ENCODE peak calls at places on chromosomes 7 and 10, in six cellular contexts. One of them, this sample, is unnamed.
A peak's percentile ranks its signal among the peaks of the same experiment; 100 is the strongest.

GRCh38 chr10:74728225-74728624 is 98.2 kb upstream of the KAT6B start:
- DNase-seq in adrenal gland: no peak
- DNase-seq in uterus: no peak
- DNase-seq in IMR-90: no peak
- DNase-seq in transverse colon: no peak
- DNase-seq in suprapubic skin: no peak
- DNase-seq in this sample: no peak

GRCh38 chr7:85508642-85509429 is 322.0 kb upstream of the SEMA3D start:
- DNase-seq in adrenal gland: no peak
- DNase-seq in uterus: no peak
- DNase-seq in IMR-90: peak; percentile 95
- DNase-seq in transverse colon: no peak
- DNase-seq in suprapubic skin: no peak
- DNase-seq in this sample: no peak

GRCh38 chr7:70944516-70944915 is 187.4 kb upstream of the GALNT17 start:
- DNase-seq in adrenal gland: no peak
- DNase-seq in uterus: no peak
- DNase-seq in IMR-90: no peak
- DNase-seq in transverse colon: no peak
- DNase-seq in suprapubic skin: no peak
- DNase-seq in this sample: peak; percentile 62

GRCh38 chr7:106591146-106591545 is 69.8 kb downstream of the CCDC71L start:
- DNase-seq in adrenal gland: no peak
- DNase-seq in uterus: no peak
- DNase-seq in IMR-90: no peak
- DNase-seq in transverse colon: no peak
- DNase-seq in suprapubic skin: no peak
- DNase-seq in this sample: no peak

GRCh38 chr7:100726998-100727761 is 6.2 kb upstream of the ZAN start:
- DNase-seq in adrenal gland: no peak
- DNase-seq in uterus: peak; percentile 48
- DNase-seq in IMR-90: peak; percentile 61
- DNase-seq in transverse colon: no peak
- DNase-seq in suprapubic skin: no peak
- DNase-seq in this sample: no peak

GRCh38 chr10:77965294-77965693 is 38.7 kb upstream of the DLG5 start:
- DNase-seq in adrenal gland: no peak
- DNase-seq in uterus: no peak
- DNase-seq in IMR-90: peak; percentile 91
- DNase-seq in transverse colon: no peak
- DNase-seq in suprapubic skin: no peak
- DNase-seq in this sample: no peak

GRCh38 chr10:122222638-122223037 is 48.5 kb upstream of the BTBD16 start:
- DNase-seq in adrenal gland: no peak
- DNase-seq in uterus: no peak
- DNase-seq in IMR-90: no peak
- DNase-seq in transverse colon: no peak
- DNase-seq in suprapubic skin: no peak
- DNase-seq in this sample: no peak

GRCh38 chr7:12684733-12685132 is 2.7 kb upstream of the ARL4A start:
- DNase-seq in adrenal gland: no peak
- DNase-seq in uterus: no peak
- DNase-seq in IMR-90: no peak
- DNase-seq in transverse colon: no peak
- DNase-seq in suprapubic skin: no peak
- DNase-seq in this sample: no peak

GRCh38 chr10:15473401-15473777 is 102.3 kb upstream of the FAM171A1 start:
- DNase-seq in adrenal gland: no peak
- DNase-seq in uterus: no peak
- DNase-seq in IMR-90: no peak
- DNase-seq in transverse colon: no peak
- DNase-seq in suprapubic skin: no peak
- DNase-seq in this sample: no peak

GRCh38 chr10:14378387-14378960 is 47.8 kb upstream of the FRMD4A start:
- DNase-seq in adrenal gland: no peak
- DNase-seq in uterus: no peak
- DNase-seq in IMR-90: no peak
- DNase-seq in transverse colon: no peak
- DNase-seq in suprapubic skin: no peak
- DNase-seq in this sample: no peak

GRCh38 chr10:31836569-31837406 is 91.8 kb downstream of the ARHGAP12 start:
- DNase-seq in adrenal gland: peak; percentile 65
- DNase-seq in uterus: no peak
- DNase-seq in IMR-90: peak; percentile 48
- DNase-seq in transverse colon: no peak
- DNase-seq in suprapubic skin: no peak
- DNase-seq in this sample: no peak

GRCh38 chr7:2508327-2509231 is 11.0 kb upstream of the LFNG start:
- DNase-seq in adrenal gland: peak; percentile 75
- DNase-seq in uterus: peak; percentile 67
- DNase-seq in IMR-90: peak; percentile 32
- DNase-seq in transverse colon: peak; percentile 71
- DNase-seq in suprapubic skin: peak; percentile 93
- DNase-seq in this sample: peak; percentile 95

GRCh38 chr7:28747854-28748253 is 210.3 kb downstream of the TRIL start:
- DNase-seq in adrenal gland: no peak
- DNase-seq in uterus: no peak
- DNase-seq in IMR-90: no peak
- DNase-seq in transverse colon: no peak
- DNase-seq in suprapubic skin: no peak
- DNase-seq in this sample: no peak

GRCh38 chr10:8365935-8366911 is 311.7 kb downstream of the GATA3 start:
- DNase-seq in adrenal gland: no peak
- DNase-seq in uterus: no peak
- DNase-seq in IMR-90: peak; percentile 81
- DNase-seq in transverse colon: no peak
- DNase-seq in suprapubic skin: no peak
- DNase-seq in this sample: no peak

GRCh38 chr10:13707156-13707881 is 120.6 kb downstream of the PRPF18 start:
- DNase-seq in adrenal gland: peak; percentile 86
- DNase-seq in uterus: peak; percentile 80
- DNase-seq in IMR-90: peak; percentile 95
- DNase-seq in transverse colon: peak; percentile 75
- DNase-seq in suprapubic skin: no peak
- DNase-seq in this sample: peak; percentile 93

GRCh38 chr10:90865400-90865799 is 6.4 kb upstream of the RPP30 start:
- DNase-seq in adrenal gland: no peak
- DNase-seq in uterus: no peak
- DNase-seq in IMR-90: peak; percentile 36
- DNase-seq in transverse colon: no peak
- DNase-seq in suprapubic skin: no peak
- DNase-seq in this sample: no peak

GRCh38 chr10:30581779-30582380 is 47.7 kb downstream of the LYZL2 start:
- DNase-seq in adrenal gland: peak; percentile 64
- DNase-seq in uterus: no peak
- DNase-seq in IMR-90: peak; percentile 54
- DNase-seq in transverse colon: peak; percentile 19
- DNase-seq in suprapubic skin: no peak
- DNase-seq in this sample: no peak

GRCh38 chr10:30587522-30588031 is 42.0 kb downstream of the LYZL2 start:
- DNase-seq in adrenal gland: peak; percentile 62
- DNase-seq in uterus: no peak
- DNase-seq in IMR-90: no peak
- DNase-seq in transverse colon: peak; percentile 64
- DNase-seq in suprapubic skin: no peak
- DNase-seq in this sample: peak; percentile 86

GRCh38 chr10:30580241-30580640 is 49.3 kb downstream of the LYZL2 start:
- DNase-seq in adrenal gland: no peak
- DNase-seq in uterus: no peak
- DNase-seq in IMR-90: no peak
- DNase-seq in transverse colon: no peak
- DNase-seq in suprapubic skin: no peak
- DNase-seq in this sample: no peak

GRCh38 chr10:30586828-30587227 is 42.7 kb downstream of the LYZL2 start:
- DNase-seq in adrenal gland: no peak
- DNase-seq in uterus: no peak
- DNase-seq in IMR-90: no peak
- DNase-seq in transverse colon: no peak
- DNase-seq in suprapubic skin: no peak
- DNase-seq in this sample: no peak

DNA sequence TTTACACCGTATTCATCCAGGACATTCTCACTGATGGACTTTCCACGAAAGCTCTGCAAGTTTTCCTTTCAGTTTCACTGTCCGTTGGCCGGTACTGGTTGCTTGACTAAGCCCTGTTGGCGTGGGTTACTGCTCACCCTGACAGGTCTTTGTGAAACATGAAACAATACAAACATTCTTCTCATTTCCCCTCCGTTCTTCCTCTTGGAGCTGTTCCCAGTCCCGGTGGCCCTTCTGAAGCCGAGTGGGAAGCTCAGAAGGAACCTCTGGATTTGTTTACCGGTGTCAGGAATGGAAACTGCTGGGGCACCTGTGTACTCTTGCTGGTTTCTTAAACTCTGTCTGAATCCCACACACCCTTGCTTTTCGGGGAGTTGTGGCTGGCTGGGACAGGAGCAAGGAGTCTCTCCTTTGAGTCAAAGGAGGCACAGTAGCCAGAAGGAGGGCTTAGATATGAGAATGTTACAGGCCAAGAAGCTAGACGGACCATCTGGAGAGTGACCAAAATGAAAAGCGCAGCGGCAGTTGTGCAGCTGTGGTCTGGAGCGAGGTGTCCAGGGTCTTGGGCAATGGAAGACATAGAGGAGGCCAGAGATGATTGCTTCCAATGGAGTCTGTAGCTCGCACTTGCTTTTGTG is 45.7 kb downstream of the LYZL2 start:
- DNase-seq in adrenal gland: peak; percentile 92
- DNase-seq in uterus: peak; percentile 59
- DNase-seq in IMR-90: peak; percentile 77
- DNase-seq in transverse colon: peak; percentile 79
- DNase-seq in suprapubic skin: no peak
- DNase-seq in this sample: peak; percentile 87
- TF ChIP-seq CTCF in adrenal gland: no peak
- TF ChIP-seq CTCF in uterus: no peak
- TF ChIP-seq CTCF in IMR-90: no peak
- TF ChIP-seq CTCF in transverse colon: no peak
- TF ChIP-seq CTCF in suprapubic skin: no peak
- TF ChIP-seq CTCF in this sample: no peak

GRCh38 chr7:149608168-149608567 is 110.6 kb upstream of the ZNF746 start:
- DNase-seq in adrenal gland: no peak
- DNase-seq in uterus: no peak
- DNase-seq in IMR-90: no peak
- DNase-seq in transverse colon: no peak
- DNase-seq in suprapubic skin: no peak
- DNase-seq in this sample: no peak

GRCh38 chr7:149607683-149608082 is 110.1 kb upstream of the ZNF746 start:
- DNase-seq in adrenal gland: no peak
- DNase-seq in uterus: no peak
- DNase-seq in IMR-90: no peak
- DNase-seq in transverse colon: no peak
- DNase-seq in suprapubic skin: no peak
- DNase-seq in this sample: no peak

GRCh38 chr7:149604521-149604920 is 106.9 kb upstream of the ZNF746 start:
- DNase-seq in adrenal gland: no peak
- DNase-seq in uterus: no peak
- DNase-seq in IMR-90: peak; percentile 3
- DNase-seq in transverse colon: no peak
- DNase-seq in suprapubic skin: no peak
- DNase-seq in this sample: no peak

GRCh38 chr7:149606826-149607225 is 109.2 kb upstream of the ZNF746 start:
- DNase-seq in adrenal gland: no peak
- DNase-seq in uterus: no peak
- DNase-seq in IMR-90: no peak
- DNase-seq in transverse colon: no peak
- DNase-seq in suprapubic skin: no peak
- DNase-seq in this sample: no peak

DNA sequence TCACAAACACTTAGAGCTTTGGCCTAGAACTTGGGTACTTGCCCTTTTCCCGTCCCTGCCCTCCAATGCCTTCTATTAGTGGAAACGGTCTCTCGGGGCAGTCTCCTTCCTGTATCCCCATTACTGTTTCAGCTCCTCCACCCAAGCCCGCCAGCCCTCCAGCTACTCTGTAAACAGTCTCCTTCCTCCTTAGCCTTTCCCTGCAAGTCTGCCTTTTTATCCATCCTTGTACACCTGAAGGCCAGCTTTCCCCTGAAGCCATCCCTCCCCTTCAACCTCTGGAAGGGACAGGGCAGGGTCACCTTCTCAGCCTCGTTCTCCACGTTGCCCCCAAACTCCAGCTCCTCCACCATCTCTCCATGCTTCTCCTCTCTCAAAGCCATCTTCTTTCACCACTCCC is 108.1 kb upstream of the ZNF746 start:
- DNase-seq in adrenal gland: no peak
- DNase-seq in uterus: no peak
- DNase-seq in IMR-90: no peak
- DNase-seq in transverse colon: no peak
- DNase-seq in suprapubic skin: no peak
- DNase-seq in this sample: no peak
- TF ChIP-seq POLR2A in adrenal gland: no peak
- TF ChIP-seq POLR2A in uterus: no peak
- TF ChIP-seq POLR2A in IMR-90: no peak
- TF ChIP-seq POLR2A in transverse colon: no peak
- TF ChIP-seq POLR2A in suprapubic skin: no peak
- TF ChIP-seq POLR2A in this sample: no peak

GRCh38 chr7:151688236-151688780 is 168.6 kb upstream of the RHEB start:
- DNase-seq in adrenal gland: no peak
- DNase-seq in uterus: no peak
- DNase-seq in IMR-90: no peak
- DNase-seq in transverse colon: no peak
- DNase-seq in suprapubic skin: no peak
- DNase-seq in this sample: no peak

GRCh38 chr7:151686826-151687225 is 167.1 kb upstream of the RHEB start:
- DNase-seq in adrenal gland: no peak
- DNase-seq in uterus: no peak
- DNase-seq in IMR-90: no peak
- DNase-seq in transverse colon: no peak
- DNase-seq in suprapubic skin: no peak
- DNase-seq in this sample: no peak

GRCh38 chr7:151689196-151689971 is 169.7 kb upstream of the RHEB start:
- DNase-seq in adrenal gland: peak; percentile 76
- DNase-seq in uterus: no peak
- DNase-seq in IMR-90: no peak
- DNase-seq in transverse colon: no peak
- DNase-seq in suprapubic skin: no peak
- DNase-seq in this sample: peak; percentile 59

GRCh38 chr7:151686016-151686766 is 166.5 kb upstream of the RHEB start:
- DNase-seq in adrenal gland: peak; percentile 75
- DNase-seq in uterus: no peak
- DNase-seq in IMR-90: no peak
- DNase-seq in transverse colon: no peak
- DNase-seq in suprapubic skin: no peak
- DNase-seq in this sample: no peak

GRCh38 chr7:151687523-151688235 is 168.0 kb upstream of the RHEB start:
- DNase-seq in adrenal gland: peak; percentile 92
- DNase-seq in uterus: peak; percentile 80
- DNase-seq in IMR-90: peak; percentile 96
- DNase-seq in transverse colon: peak; percentile 51
- DNase-seq in suprapubic skin: no peak
- DNase-seq in this sample: peak; percentile 69
- H3K4me3 ChIP-seq in adrenal gland: no peak overlapping the region
- H3K4me3 ChIP-seq in uterus: no peak overlapping the region
- H3K4me3 ChIP-seq in IMR-90: no peak overlapping the region
- H3K4me3 ChIP-seq in transverse colon: no peak overlapping the region
- H3K4me3 ChIP-seq in suprapubic skin: no peak overlapping the region
- H3K4me3 ChIP-seq in this sample: no peak overlapping the region

DNA sequence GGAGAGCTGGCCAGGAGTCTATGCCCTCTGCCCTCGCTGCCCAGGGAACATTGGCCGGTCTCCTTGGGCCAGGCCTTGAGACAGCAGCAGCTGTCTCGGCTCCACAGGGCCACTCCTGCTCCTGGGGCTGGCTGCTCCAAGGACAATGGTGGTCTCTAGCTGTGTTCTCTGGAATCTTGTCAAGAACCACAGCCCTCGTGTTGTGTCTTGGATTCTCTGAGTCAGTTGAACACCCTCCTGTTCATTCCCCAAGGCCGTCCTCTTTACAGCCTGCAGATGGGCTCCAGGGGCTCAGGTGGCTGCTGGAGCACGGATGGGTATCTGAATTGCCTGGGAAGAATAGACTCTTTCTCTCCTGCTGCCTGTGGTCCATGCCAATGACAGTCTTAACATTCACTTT is 511.1 kb downstream of the GLRX3 start:
- DNase-seq in adrenal gland: no peak
- DNase-seq in uterus: no peak
- DNase-seq in IMR-90: no peak
- DNase-seq in transverse colon: no peak
- DNase-seq in suprapubic skin: no peak
- DNase-seq in this sample: no peak
- TF ChIP-seq CTCF in adrenal gland: no peak
- TF ChIP-seq CTCF in uterus: no peak
- TF ChIP-seq CTCF in IMR-90: no peak
- TF ChIP-seq CTCF in transverse colon: no peak
- TF ChIP-seq CTCF in suprapubic skin: no peak
- TF ChIP-seq CTCF in this sample: no peak

This sample was measured in lower leg skin.